ENCODE peak calls at places on chromosome 7, in ten cellular contexts. C is left ventricle myocardium inferior, L is AML-193, T is GM13976, N is WTC11, A is left cardiac atrium, F is cortex of kidney, G is substantia nigra, R is non-pigmented ciliary epithelial cell, M is astrocyte. Y is an unnamed sample.

GRCh38 chr7:60706-61105 is 131.7 kb upstream of the FAM20C start:
- DNase-seq in C (no peak), F (no peak), L (no peak), R (no peak), T (no peak), G (no peak), A (peak; percentile 10), N (no peak), M (no peak), Y (no peak)

GRCh38 chr7:122412441-122412840 is 107.9 kb upstream of the FEZF1 start:
- DNase-seq in C (no peak), L (no peak), N (no peak), T (no peak), G (no peak), A (no peak), R (peak; percentile 3), F (no peak), M (peak; percentile 44), Y (no peak)

GRCh38 chr7:90188281-90188680 is 23.3 kb upstream of the STEAP2 start:
- DNase-seq in T (no peak), M (no peak), G (no peak), L (no peak), F (no peak), R (no peak), N (no peak), C (no peak), A (no peak), Y (no peak)

GRCh38 chr7:130939285-130940095 is 205.5 kb upstream of the KLF14 start:
- DNase-seq in C (no peak), R (no peak), N (no peak), G (no peak), L (no peak), F (no peak), T (no peak), A (no peak), M (no peak), Y (no peak)

GRCh38 chr7:133590795-133591194 is 337.9 kb downstream of the EXOC4 start:
- DNase-seq in F (no peak), T (no peak), L (no peak), M (no peak), C (no peak), N (no peak), R (no peak), G (no peak), A (no peak), Y (no peak)

GRCh38 chr7:140062118-140062527 is 628 bp downstream of the PARP12 start:
- DNase-seq in R (no peak), A (peak; percentile 52), F (no peak), G (no peak), L (peak; percentile 17), T (peak; percentile 38), N (peak; percentile 38), M (no peak), C (peak; percentile 23), Y (peak; percentile 44)

GRCh38 chr7:44767134-44767911 is 18.7 kb downstream of the ZMIZ2 start:
- DNase-seq in N (no peak), F (no peak), C (no peak), L (no peak), T (peak; percentile 25), R (no peak), M (no peak), G (peak; percentile 62), A (no peak), Y (no peak)

GRCh38 chr7:93092757-93093370 is 24.9 kb downstream of the SAMD9 start:
- DNase-seq in N (no peak), A (no peak), M (peak; percentile 33), R (peak; percentile 30), C (no peak), T (no peak), G (no peak), F (no peak), L (peak; percentile 33), Y (no peak)

GRCh38 chr7:17815318-17815717 is 125.0 kb downstream of the SNX13 start:
- DNase-seq in C (no peak), M (no peak), A (no peak), F (no peak), R (no peak), N (no peak), G (no peak), T (no peak), L (no peak), Y (no peak)

GRCh38 chr7:55912748-55913158 is 25.5 kb downstream of the ZNF713 start:
- DNase-seq in A (no peak), T (no peak), F (no peak), L (no peak), C (no peak), M (no peak), N (no peak), R (no peak), G (no peak), Y (no peak)

GRCh38 chr7:155848691-155849690 is 36.7 kb upstream of the SHH start:
- DNase-seq in M (no peak), F (no peak), T (no peak), L (no peak), R (no peak), G (no peak), C (no peak), A (no peak), N (no peak), Y (no peak)

GRCh38 chr7:106285801-106286492 is 1.2 kb upstream of the NAMPT start:
- DNase-seq in F (no peak), R (no peak), A (no peak), L (no peak), N (no peak), T (peak; percentile 80), G (no peak), M (peak; percentile 48), C (peak; percentile 16), Y (no peak)

GRCh38 chr7:94556028-94556427 is 46.4 kb downstream of the CASD1 start:
- DNase-seq in F (no peak), T (peak; percentile 13), G (no peak), R (no peak), A (no peak), L (no peak), C (no peak), N (no peak), M (no peak), Y (no peak)

GRCh38 chr7:143279186-143280098 is 5.3 kb upstream of the TMEM139 start:
- DNase-seq in A (no peak), C (no peak), L (no peak), M (peak; percentile 73), N (no peak), R (no peak), G (no peak), F (no peak), T (no peak), Y (no peak)

GRCh38 chr7:8434290-8435002 is 1.0 kb downstream of the NXPH1 start:
- DNase-seq in G (no peak), C (no peak), A (no peak), F (no peak), M (no peak), T (no peak), N (peak; percentile 60), L (no peak), R (no peak), Y (no peak)

GRCh38 chr7:156175003-156175402 is 362.7 kb upstream of the SHH start:
- DNase-seq in L (no peak), T (no peak), N (no peak), M (no peak), F (no peak), G (no peak), R (no peak), A (no peak), C (no peak), Y (no peak)